ENCODE peak calls at places on chromosomes 3 and 15, in five cellular contexts. K, S, B, Q and F are unnamed samples.

GRCh38 chr3:30607032-30607833 is 832 bp downstream of the TGFBR2 start:
- DNase-seq in K (peak; percentile 70), S (no peak), B (peak; percentile 62), Q (peak; percentile 88), F (peak; percentile 58)

GRCh38 chr15:65576669-65577068 is 34.3 kb downstream of the INTS14 start:
- DNase-seq in K (peak; percentile 77), S (peak; percentile 20), B (peak; percentile 70), Q (no peak), F (peak; percentile 52)

GRCh38 chr15:43735402-43735801 is 10.8 kb upstream of the PDIA3 start:
- DNase-seq in K (no peak), S (no peak), B (no peak), Q (no peak), F (no peak)

GRCh38 chr3:128394033-128394432 is 72.7 kb downstream of the DNAJB8 start:
- DNase-seq in K (no peak), S (no peak), B (no peak), Q (no peak), F (no peak)

GRCh38 chr3:133874344-133874743 is 21.3 kb downstream of the RAB6B start:
- DNase-seq in K (peak; percentile 31), S (no peak), B (no peak), Q (no peak), F (peak; percentile 12)

GRCh38 chr3:194984624-194985023 is 286.3 kb downstream of the XXYLT1 start:
- DNase-seq in K (no peak), S (no peak), B (no peak), Q (no peak), F (no peak)

GRCh38 chr3:129068291-129068886 is 7.8 kb downstream of the GP9 start:
- DNase-seq in K (no peak), S (no peak), B (no peak), Q (no peak), F (peak; percentile 21)

GRCh38 chr3:42502429-42503250 is at the start of gene VIPR1:
- DNase-seq in K (peak; percentile 27), S (no peak), B (no peak), Q (peak; percentile 89), F (peak; percentile 19)

GRCh38 chr3:197165890-197166289 is 132.5 kb downstream of the DLG1 start:
- DNase-seq in K (no peak), S (no peak), B (no peak), Q (no peak), F (no peak)

GRCh38 chr3:5123937-5124336 is 1.8 kb downstream of the ARL8B start:
- DNase-seq in K (no peak), S (no peak), B (no peak), Q (no peak), F (no peak)

GRCh38 chr15:34793071-34793470 is 2.3 kb downstream of the ACTC1 start:
- DNase-seq in K (no peak), S (no peak), B (no peak), Q (no peak), F (no peak)

GRCh38 chr15:34795267-34796081 is at the start of gene ACTC1:
- DNase-seq in K (peak; percentile 77), S (no peak), B (peak; percentile 40), Q (no peak), F (peak; percentile 37)

GRCh38 chr15:34796847-34797246 is 1.5 kb upstream of the ACTC1 start:
- DNase-seq in K (no peak), S (no peak), B (no peak), Q (no peak), F (peak; percentile 14)

GRCh38 chr15:34793901-34794300 is 1.4 kb downstream of the ACTC1 start:
- DNase-seq in K (no peak), S (no peak), B (no peak), Q (no peak), F (no peak)

DNA sequence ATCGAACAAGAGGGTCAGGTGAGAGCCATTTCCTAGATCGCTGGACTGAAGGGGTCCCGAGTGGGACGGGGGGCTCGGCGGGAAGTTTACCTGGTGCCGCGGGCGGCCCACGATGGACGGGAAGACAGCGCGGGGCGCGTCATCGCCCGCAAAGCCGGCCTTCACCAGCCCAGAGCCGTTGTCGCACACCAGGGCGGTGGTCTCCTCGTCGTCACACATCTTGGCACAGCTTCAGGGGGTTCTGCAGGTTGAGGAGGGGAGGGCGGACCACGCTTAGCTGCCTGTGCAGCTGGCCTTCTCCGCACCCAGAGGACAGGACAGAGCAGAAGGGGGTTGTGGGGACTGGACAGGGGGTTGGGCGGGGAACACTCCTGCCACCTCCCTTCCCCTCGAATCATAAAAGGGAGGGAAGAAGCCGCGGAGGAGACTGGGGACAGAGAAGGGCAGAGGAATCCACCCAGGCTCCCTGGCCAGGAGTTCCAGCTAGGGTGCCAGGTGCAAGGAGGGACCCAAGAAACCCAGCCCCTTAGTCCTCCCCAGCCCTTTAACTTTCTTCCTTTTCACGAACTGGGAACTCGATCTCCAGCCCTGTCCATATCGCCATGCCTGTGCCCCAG is 651 bp downstream of the ACTC1 start:
- DNase-seq in K (no peak), S (no peak), B (no peak), Q (no peak), F (no peak)
- H3K4me3 ChIP-seq in K (peak overlapping the region; percentile 20), S (peak overlapping the region; percentile 49), B (no peak overlapping the region), Q (no peak overlapping the region), F (no peak overlapping the region)

GRCh38 chr15:42154576-42155355 is 1.7 kb downstream of the PLA2G4F start:
- DNase-seq in K (no peak), S (no peak), B (no peak), Q (no peak), F (no peak)

GRCh38 chr15:42157381-42157780 is 945 bp upstream of the PLA2G4F start:
- DNase-seq in K (no peak), S (no peak), B (no peak), Q (no peak), F (no peak)

GRCh38 chr15:42157981-42158765 is 1.7 kb upstream of the PLA2G4F start:
- DNase-seq in K (peak; percentile 72), S (peak; percentile 24), B (peak; percentile 74), Q (no peak), F (peak; percentile 81)

GRCh38 chr15:42155546-42156265 is 730 bp downstream of the PLA2G4F start:
- DNase-seq in K (no peak), S (no peak), B (no peak), Q (no peak), F (no peak)

GRCh38 chr15:42156266-42156922 is at the start of gene PLA2G4F:
- DNase-seq in K (no peak), S (no peak), B (no peak), Q (no peak), F (no peak)
- H3K4me3 ChIP-seq in K (no peak within 1 kb of the TSS), S (no peak within 1 kb of the TSS), B (no peak within 1 kb of the TSS), Q (no peak within 1 kb of the TSS), F (no peak within 1 kb of the TSS)

DNA sequence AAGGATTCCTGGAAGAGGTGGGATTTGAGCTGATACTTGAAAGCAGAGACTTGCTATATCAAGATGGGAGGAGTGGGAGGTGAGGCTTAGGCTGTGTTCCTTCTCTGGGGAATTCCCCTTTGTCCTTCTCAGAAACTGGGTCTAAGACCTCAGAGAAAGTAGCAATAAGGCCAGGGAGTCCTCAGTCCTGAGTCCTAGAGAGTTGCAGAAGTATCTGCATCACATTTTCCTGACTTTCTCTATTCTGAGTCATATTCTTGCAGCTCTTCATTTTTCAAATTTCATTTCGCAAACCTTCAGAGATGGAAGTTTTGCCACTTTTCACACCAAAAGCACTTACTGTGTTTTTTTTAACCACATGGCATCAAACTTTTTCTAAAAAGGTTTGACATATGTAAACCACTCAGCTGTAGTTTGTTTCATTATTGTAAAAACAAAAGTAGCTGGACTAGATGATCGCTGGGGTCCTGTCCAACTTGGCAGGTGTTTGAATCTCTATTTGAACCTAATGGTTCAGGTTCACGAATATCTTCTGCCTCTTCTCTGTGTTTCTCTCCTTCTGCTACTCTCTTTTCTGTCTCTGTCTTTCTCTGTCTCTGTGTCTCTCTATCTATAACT is 21.3 kb downstream of the COLQ start:
- DNase-seq in K (peak; percentile 33), S (no peak), B (no peak), Q (no peak), F (peak; percentile 9)
- H3K4me3 ChIP-seq in K (no peak overlapping the region), S (no peak overlapping the region), B (no peak overlapping the region), Q (no peak overlapping the region), F (no peak overlapping the region)

DNA sequence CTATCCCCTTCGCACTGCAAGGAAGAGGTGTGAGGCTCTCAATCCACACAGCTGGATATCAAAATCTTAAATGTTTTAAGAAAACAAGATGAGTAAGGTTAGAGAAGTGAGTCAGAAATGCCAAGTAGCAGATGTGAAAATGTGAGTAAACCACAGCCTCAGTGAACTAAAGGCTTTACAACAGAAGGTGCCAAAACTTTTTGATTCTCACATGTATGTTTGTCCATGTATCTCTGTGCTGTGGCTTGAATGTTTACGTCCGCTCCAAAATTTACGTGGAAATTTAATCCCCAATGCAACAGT is 126.8 kb upstream of the PFN2 start:
- DNase-seq in K (peak; percentile 75), S (no peak), B (peak; percentile 78), Q (no peak), F (peak; percentile 81)
- H3K4me3 ChIP-seq in K (no peak overlapping the region), S (no peak overlapping the region), B (no peak overlapping the region), Q (no peak overlapping the region), F (no peak overlapping the region)

GRCh38 chr3:20137642-20138041 is 48.4 kb downstream of the SGO1 start:
- DNase-seq in K (no peak), S (no peak), B (no peak), Q (no peak), F (no peak)
- H3K4me3 ChIP-seq in K (no peak overlapping the region), S (no peak overlapping the region), B (no peak overlapping the region), Q (no peak overlapping the region), F (no peak overlapping the region)

DNA sequence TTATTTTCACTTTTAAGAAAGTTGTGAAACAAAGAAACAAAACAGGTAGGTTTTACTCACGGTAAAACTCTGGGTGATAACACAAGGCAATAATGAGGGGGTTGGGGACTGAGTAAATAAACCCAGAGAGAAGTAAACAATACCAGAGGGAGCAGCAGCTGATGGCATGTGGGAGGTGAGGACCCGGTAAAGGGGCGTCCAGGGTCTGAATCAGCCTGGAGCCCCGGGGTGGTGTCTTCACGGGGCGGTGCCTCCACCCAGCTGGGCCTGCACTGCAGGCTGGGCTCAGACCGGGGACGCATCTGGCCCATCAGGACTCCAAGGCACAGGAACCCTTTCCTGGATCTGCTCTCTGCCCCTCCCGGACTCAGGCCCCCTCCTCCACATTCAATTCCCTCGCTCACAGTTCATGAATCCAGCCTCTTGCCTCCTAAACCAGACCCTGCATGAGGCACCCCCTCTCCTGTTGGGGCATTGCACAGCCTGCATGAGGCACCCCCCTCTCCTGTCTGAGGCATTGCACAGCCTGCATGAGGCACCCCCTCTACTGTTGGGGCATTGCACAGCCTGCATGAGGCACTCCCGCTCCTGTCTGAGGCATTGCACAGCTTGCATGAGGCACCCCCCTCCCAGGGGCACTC is 73.9 kb upstream of the MFGE8 start:
- DNase-seq in K (no peak), S (no peak), B (no peak), Q (no peak), F (no peak)
- H3K4me3 ChIP-seq in K (no peak overlapping the region), S (no peak overlapping the region), B (no peak overlapping the region), Q (no peak overlapping the region), F (no peak overlapping the region)

DNA sequence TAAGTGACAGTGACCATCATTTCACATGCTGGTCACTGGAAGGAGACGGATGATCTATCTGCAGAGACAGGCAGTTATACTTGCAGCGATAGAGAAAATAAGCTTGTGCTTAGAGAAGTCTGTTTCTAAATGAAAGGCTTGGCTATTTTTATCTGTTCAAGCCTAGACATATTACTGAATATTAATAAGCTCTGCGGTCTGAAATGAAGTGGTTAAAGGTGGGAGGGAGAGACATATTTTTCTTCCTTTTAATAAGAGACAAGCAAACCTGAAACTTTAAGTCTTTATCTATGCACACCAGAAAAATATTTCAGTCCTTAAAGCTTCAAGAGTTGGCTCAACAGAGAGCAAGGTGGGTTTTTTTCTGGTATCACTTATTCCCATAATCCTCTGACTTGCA is 99.0 kb downstream of the CD200R1L start:
- DNase-seq in K (no peak), S (no peak), B (no peak), Q (no peak), F (no peak)
- H3K4me3 ChIP-seq in K (no peak overlapping the region), S (no peak overlapping the region), B (no peak overlapping the region), Q (no peak overlapping the region), F (no peak overlapping the region)